ENCODE peak calls at places on chromosomes 1 and 21, in seven cellular contexts. R, B, U, C, K, O and V are unnamed samples.

GRCh38 chr21:46550511-46550941 is 54.4 kb downstream of the S100B start:
- DNase-seq in R (no peak), B (no peak), U (no peak), C (no peak), K (no peak), O (peak; percentile 70), V (no peak)

GRCh38 chr1:2877391-2877790 is 75.9 kb upstream of the TTC34 start:
- DNase-seq in R (no peak), B (no peak), U (no peak), C (no peak), K (no peak), O (no peak), V (no peak)

GRCh38 chr1:217211484-217211883 is 419.4 kb downstream of the GPATCH2 start:
- DNase-seq in R (no peak), B (no peak), U (no peak), C (no peak), K (no peak), O (no peak), V (no peak)

GRCh38 chr1:72369358-72369757 is 87.0 kb upstream of the NEGR1 start:
- DNase-seq in R (no peak), B (no peak), U (no peak), C (no peak), K (no peak), O (no peak), V (no peak)

GRCh38 chr1:226691257-226691656 is 47.8 kb downstream of the ITPKB start:
- DNase-seq in R (no peak), B (peak; percentile 57), U (no peak), C (no peak), K (no peak), O (peak; percentile 37), V (no peak)

GRCh38 chr1:216221260-216221700 is 202.0 kb downstream of the USH2A start:
- DNase-seq in R (peak; percentile 87), B (no peak), U (peak; percentile 75), C (peak; percentile 67), K (no peak), O (no peak), V (peak; percentile 16)

GRCh38 chr1:32733573-32734321 is 31.2 kb upstream of the SYNC start:
- DNase-seq in R (no peak), B (no peak), U (no peak), C (no peak), K (no peak), O (no peak), V (no peak)

GRCh38 chr1:182340233-182341058 is 51.1 kb downstream of the GLUL start:
- DNase-seq in R (no peak), B (no peak), U (peak; percentile 18), C (no peak), K (no peak), O (no peak), V (no peak)

GRCh38 chr1:221118176-221118937 is 239.1 kb downstream of the HLX start:
- DNase-seq in R (no peak), B (no peak), U (no peak), C (no peak), K (no peak), O (no peak), V (no peak)

GRCh38 chr1:116825735-116826438 is 71.7 kb downstream of the CD2 start:
- DNase-seq in R (peak; percentile 98), B (no peak), U (no peak), C (peak; percentile 53), K (no peak), O (no peak), V (no peak)

GRCh38 chr1:161074676-161075368 is 5.1 kb upstream of the ARHGAP30 start:
- DNase-seq in R (no peak), B (no peak), U (no peak), C (no peak), K (no peak), O (no peak), V (no peak)

GRCh38 chr21:45404726-45405270 is at the start of gene COL18A1:
- DNase-seq in R (no peak), B (no peak), U (no peak), C (peak; percentile 93), K (peak; percentile 52), O (no peak), V (peak; percentile 61)

GRCh38 chr1:115166531-115167091 is 77.3 kb upstream of the TSPAN2 start:
- DNase-seq in R (no peak), B (no peak), U (peak; percentile 79), C (no peak), K (no peak), O (no peak), V (no peak)

GRCh38 chr1:56890229-56890628 is 35.6 kb downstream of the C8A start:
- DNase-seq in R (no peak), B (no peak), U (no peak), C (no peak), K (no peak), O (no peak), V (no peak)

GRCh38 chr1:202710070-202711025 is at the start of gene SYT2:
- DNase-seq in R (peak; percentile 20), B (no peak), U (no peak), C (peak; percentile 83), K (peak; percentile 4), O (no peak), V (no peak)

GRCh38 chr1:248611883-248612282 is 14.4 kb upstream of the OR2T10 start:
- DNase-seq in R (no peak), B (no peak), U (peak; percentile 57), C (no peak), K (no peak), O (no peak), V (no peak)

GRCh38 chr1:109650609-109651008 is 5.3 kb upstream of the GSTM4 start:
- DNase-seq in R (no peak), B (no peak), U (no peak), C (no peak), K (no peak), O (no peak), V (no peak)